ENCODE peak calls at places on chromosomes 3 and 15, in nine cellular contexts. W is adrenal gland, X is tibial nerve, J is GM20000, M is psoas muscle, C is fibroblast of mammary gland, A is kidney epithelial cell, G is neural crest cell, Y is AG04450. E is an unnamed sample.

GRCh38 chr3:137992592-137992991 is 17.4 kb upstream of the CLDN18 start:
- DNase-seq in A (no peak), G (no peak), W (no peak), M (no peak), C (peak), J (no peak), Y (no peak), X (no peak), E (no peak)

GRCh38 chr3:12479919-12480425 is 4.3 kb upstream of the TSEN2 start:
- DNase-seq in M (no peak), G (peak), C (peak), J (peak), A (no peak), Y (no peak), W (no peak), X (no peak), E (peak)

GRCh38 chr3:99901200-99901926 is 83.7 kb downstream of the CMSS1 start:
- DNase-seq in X (no peak), Y (peak), W (no peak), C (peak), J (no peak), M (no peak), A (no peak), G (no peak), E (no peak)

GRCh38 chr3:122777077-122777476 is 16.6 kb downstream of the HSPBAP1 start:
- DNase-seq in A (no peak), J (no peak), X (no peak), M (no peak), Y (no peak), C (no peak), W (no peak), G (no peak), E (no peak)

GRCh38 chr3:46006646-46007045 is 11.0 kb upstream of the FYCO1 start:
- DNase-seq in A (no peak), W (no peak), M (no peak), C (peak), G (no peak), J (no peak), Y (no peak), X (no peak), E (no peak)

GRCh38 chr15:25464784-25465183 is 26.0 kb upstream of the UBE3A start:
- DNase-seq in C (no peak), W (no peak), X (no peak), M (no peak), Y (no peak), J (no peak), G (no peak), A (no peak), E (peak)

GRCh38 chr15:75809986-75810750 is 33.1 kb upstream of the UBE2Q2 start:
- DNase-seq in W (peak), Y (no peak), J (peak), M (no peak), A (no peak), G (no peak), C (peak), X (no peak), E (peak)

GRCh38 chr3:98651766-98652077 is 58.3 kb upstream of the CPOX start:
- DNase-seq in X (no peak), C (no peak), J (no peak), M (no peak), A (no peak), Y (no peak), W (no peak), G (no peak), E (no peak)

GRCh38 chr15:39579487-39580116 is 1.3 kb upstream of the THBS1 start:
- DNase-seq in X (peak), C (peak), Y (peak), M (peak), A (peak), G (peak), J (no peak), W (peak), E (no peak)

GRCh38 chr3:140180603-140181002 is 245.6 kb downstream of the CLSTN2 start:
- DNase-seq in W (no peak), G (no peak), A (no peak), X (no peak), C (peak), M (no peak), J (no peak), Y (no peak), E (no peak)

GRCh38 chr3:195042741-195043611 is 228.0 kb downstream of the XXYLT1 start:
- DNase-seq in X (no peak), M (no peak), C (no peak), W (no peak), G (no peak), A (no peak), J (no peak), Y (no peak), E (no peak)

GRCh38 chr15:82710208-82710555 is 507 bp upstream of the AP3B2 start:
- DNase-seq in W (no peak), Y (no peak), C (no peak), G (no peak), M (no peak), A (no peak), X (no peak), J (no peak), E (no peak)

GRCh38 chr3:186526256-186526606 is 17.9 kb downstream of the CRYGS start:
- DNase-seq in G (no peak), Y (no peak), X (no peak), M (no peak), W (no peak), A (no peak), C (no peak), J (no peak), E (no peak)

GRCh38 chr3:45978348-45978747 is 17.3 kb downstream of the FYCO1 start:
- DNase-seq in X (no peak), M (no peak), C (no peak), A (no peak), J (no peak), W (no peak), G (no peak), Y (no peak), E (no peak)

GRCh38 chr3:102529452-102529851 is 94.6 kb downstream of the ZPLD1 start:
- DNase-seq in A (no peak), M (no peak), W (no peak), X (no peak), J (no peak), G (no peak), Y (peak), C (peak), E (no peak)

GRCh38 chr3:66604476-66604875 is 103.7 kb upstream of the LRIG1 start:
- DNase-seq in G (no peak), W (no peak), Y (no peak), C (no peak), J (no peak), X (no peak), A (no peak), M (no peak), E (no peak)

GRCh38 chr15:45641374-45641778 is 6.5 kb downstream of the SQOR start:
- DNase-seq in G (no peak), X (no peak), A (peak), W (no peak), J (no peak), M (peak), C (peak), Y (peak), E (no peak)

GRCh38 chr3:31369637-31370036 is 163.1 kb upstream of the STT3B start:
- DNase-seq in G (no peak), J (no peak), A (no peak), X (no peak), W (no peak), Y (no peak), M (no peak), C (peak), E (no peak)

GRCh38 chr3:8734908-8735307 is 1.3 kb downstream of the CAV3 start:
- DNase-seq in M (no peak), C (no peak), X (no peak), A (no peak), G (no peak), Y (no peak), W (no peak), J (no peak), E (no peak)

GRCh38 chr3:166284994-166285393 is 447.8 kb upstream of the BCHE start:
- DNase-seq in Y (peak), A (no peak), X (no peak), G (no peak), W (no peak), J (no peak), C (peak), M (no peak), E (no peak)

GRCh38 chr15:90750186-90750585 is 33.0 kb downstream of the BLM start:
- DNase-seq in X (no peak), G (no peak), C (no peak), M (no peak), Y (no peak), W (no peak), A (no peak), J (no peak), E (no peak)

GRCh38 chr3:98057631-98058030 is 22.5 kb upstream of the GABRR3 start:
- DNase-seq in M (no peak), W (no peak), X (no peak), A (no peak), Y (no peak), C (no peak), G (no peak), J (no peak), E (no peak)

GRCh38 chr3:62065985-62066693 is 307.2 kb downstream of the FEZF2 start:
- DNase-seq in W (no peak), C (peak), M (no peak), X (no peak), A (no peak), Y (no peak), G (no peak), J (no peak), E (no peak)

GRCh38 chr3:180679178-180680096 is at the start of gene CCDC39:
- DNase-seq in G (peak), W (peak), A (peak), C (peak), Y (peak), J (peak), M (peak), X (no peak), E (peak)
- TF ChIP-seq CTCF in G (no peak), W (no peak), A (peak), C (no peak), Y (no peak), J (no peak), M (no peak), X (no peak), E (no peak)

GRCh38 chr3:73511555-73511954 is 113.2 kb downstream of the PDZRN3 start:
- DNase-seq in X (no peak), G (peak), C (no peak), A (no peak), J (no peak), W (no peak), M (no peak), Y (no peak), E (no peak)

GRCh38 chr3:73513260-73513659 is 111.5 kb downstream of the PDZRN3 start:
- DNase-seq in J (no peak), G (no peak), A (peak), X (no peak), C (no peak), M (no peak), W (no peak), Y (no peak), E (no peak)

GRCh38 chr3:73510298-73510697 is 114.4 kb downstream of the PDZRN3 start:
- DNase-seq in C (no peak), J (no peak), W (no peak), A (no peak), X (no peak), M (no peak), G (no peak), Y (no peak), E (no peak)

GRCh38 chr3:73510784-73511183 is 114.0 kb downstream of the PDZRN3 start:
- DNase-seq in W (no peak), C (no peak), G (no peak), J (no peak), A (no peak), M (no peak), Y (no peak), X (no peak), E (no peak)

DNA sequence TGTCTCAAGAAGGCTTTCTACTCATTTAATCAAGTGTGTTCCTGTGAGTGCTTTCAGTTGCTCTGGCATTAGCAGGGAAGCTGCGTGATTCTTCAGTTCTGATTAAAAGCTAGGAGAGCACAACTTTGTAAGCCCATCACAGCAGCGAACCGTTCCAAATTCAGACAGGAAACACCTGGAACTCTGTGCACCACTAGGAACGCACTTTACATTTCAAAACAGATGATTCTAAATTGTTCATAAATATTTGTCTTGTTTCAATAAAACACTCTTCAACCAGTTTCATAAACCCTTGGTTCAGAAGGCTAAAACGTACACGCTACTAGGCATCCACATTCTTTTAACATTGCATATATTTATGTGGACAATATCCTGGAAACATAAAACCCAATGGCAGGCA is 112.6 kb downstream of the PDZRN3 start:
- DNase-seq in A (no peak), J (no peak), M (no peak), C (no peak), W (no peak), G (no peak), Y (peak), X (no peak), E (no peak)
- TF ChIP-seq CTCF in A (no peak), J (no peak), M (no peak), C (no peak), W (no peak), G (no peak), Y (no peak), X (no peak), E (no peak)

DNA sequence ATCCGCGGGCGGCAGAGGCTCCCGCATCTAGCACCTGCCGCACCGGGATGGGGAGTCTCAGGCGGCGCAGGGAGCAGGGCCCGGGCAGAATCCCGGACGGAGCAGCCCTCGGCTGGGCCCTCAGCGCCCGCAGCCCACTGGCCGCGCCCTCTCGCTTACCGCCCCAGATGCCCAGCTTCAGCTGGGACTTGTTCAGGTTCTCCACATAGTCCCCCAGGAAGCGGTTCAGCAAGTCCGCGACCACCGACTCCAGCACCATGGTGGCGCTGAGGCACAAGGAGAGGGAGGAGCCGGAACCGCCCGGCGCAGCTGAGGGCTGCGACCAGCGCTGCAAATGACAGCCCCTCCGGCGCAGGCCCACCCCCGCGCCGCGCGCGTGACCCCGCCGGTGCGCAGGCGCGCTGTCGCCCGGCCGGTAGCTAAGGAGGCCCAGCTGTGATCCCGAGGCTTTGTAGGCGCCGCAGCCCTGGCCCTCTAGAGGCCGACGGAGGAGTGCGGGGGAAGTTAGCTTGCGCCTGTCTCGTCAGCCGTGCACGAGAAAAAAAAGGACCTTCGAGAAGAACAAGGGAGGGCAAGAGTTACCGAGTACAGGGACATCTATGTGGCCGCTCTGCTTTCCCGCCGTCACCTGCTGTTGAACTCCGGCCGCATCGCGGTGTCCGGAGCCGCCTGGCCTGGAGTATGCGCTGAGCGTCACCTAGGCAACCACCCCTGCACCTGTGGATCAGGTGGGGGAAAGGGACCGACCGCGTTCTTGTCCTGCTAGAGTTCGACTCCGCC is at the start of gene VPS13C:
- DNase-seq in M (peak), Y (peak), G (peak), X (peak), W (peak), A (peak), J (peak), C (peak), E (peak)
- TF ChIP-seq CTCF in M (peak), Y (peak), G (peak), X (peak), W (peak), A (peak), J (peak), C (peak), E (peak)

GRCh38 chr3:126995926-126996512 is 13.1 kb downstream of the PLXNA1 start:
- DNase-seq in M (no peak), C (no peak), X (no peak), J (no peak), G (no peak), Y (no peak), A (no peak), W (no peak), E (no peak)
- TF ChIP-seq CTCF in M (no peak), C (peak), X (no peak), J (peak), G (no peak), Y (no peak), A (peak), W (no peak), E (no peak)

GRCh38 chr3:177816667-177817208 is 619.5 kb upstream of the TBL1XR1 start:
- DNase-seq in J (no peak), M (no peak), Y (no peak), C (peak), G (no peak), X (no peak), W (no peak), A (peak), E (no peak)
- TF ChIP-seq CTCF in J (no peak), M (peak), Y (peak), C (peak), G (no peak), X (no peak), W (no peak), A (peak), E (no peak)

GRCh38 chr3:127691494-127691893 is 18.7 kb downstream of the ABTB1 start:
- DNase-seq in W (no peak), A (no peak), X (no peak), Y (no peak), J (no peak), M (peak), C (no peak), G (no peak), E (no peak)
- TF ChIP-seq CTCF in W (no peak), A (no peak), X (no peak), Y (no peak), J (no peak), M (no peak), C (no peak), G (no peak), E (no peak)

GRCh38 chr15:41278319-41278718 is 47.3 kb downstream of the CHP1 start:
- DNase-seq in A (no peak), C (no peak), M (no peak), Y (no peak), G (no peak), X (no peak), J (no peak), W (no peak), E (no peak)
- TF ChIP-seq CTCF in A (no peak), C (no peak), M (no peak), Y (no peak), G (no peak), X (no peak), J (no peak), W (no peak), E (no peak)

GRCh38 chr15:98769867-98770266 is 121.5 kb downstream of the IGF1R start:
- DNase-seq in G (no peak), X (no peak), C (no peak), M (no peak), Y (no peak), A (no peak), W (no peak), J (no peak), E (peak)
- TF ChIP-seq CTCF in G (no peak), X (no peak), C (no peak), M (no peak), Y (no peak), A (no peak), W (no peak), J (no peak), E (no peak)

GRCh38 chr3:144033863-144034262 is 62.2 kb downstream of the DIPK2A start:
- DNase-seq in A (no peak), Y (no peak), J (no peak), X (no peak), C (no peak), M (no peak), G (no peak), W (no peak), E (no peak)
- TF ChIP-seq CTCF in A (no peak), Y (no peak), J (no peak), X (no peak), C (no peak), M (no peak), G (no peak), W (no peak), E (no peak)

E was measured in D721Med.